ENCODE peak calls at places on chromosome 4, in ten cellular contexts. S is colonic mucosa; K is endothelial cell; B is mammary epithelial cell; Z is nephron progenitor cell; Q is fibroblast of lung; A is HCT116; U is stimulated activated CD8-positive, alpha-beta memory T cell treated with anti-CD3 and anti-CD28 coated beads, Interleukin-7, amount 100 ng/mL, for 24 hours; T is cardiac fibroblast; H is NCI-H1436. O is an unnamed sample.

GRCh38 chr4:38605181-38605764 is 58.7 kb upstream of the KLF3 start:
- DNase-seq in S (no peak), K (no peak), B (no peak), Z (no peak), Q (no peak), A (no peak), U (no peak), T (no peak), H (no peak), O (no peak)

GRCh38 chr4:34293459-34293858 is 1950.9 kb downstream of the ARAP2 start:
- DNase-seq in S (no peak), K (no peak), B (no peak), Z (no peak), Q (no peak), A (peak; percentile 72), U (no peak), T (no peak), H (no peak), O (no peak)

GRCh38 chr4:40856836-40857362 is 107.1 kb downstream of the NSUN7 start:
- DNase-seq in S (peak; percentile 74), K (peak; percentile 74), B (peak; percentile 20), Z (peak; percentile 87), Q (peak; percentile 69), A (no peak), U (peak; percentile 40), T (peak; percentile 56), H (peak; percentile 78), O (no peak)

GRCh38 chr4:38728651-38729141 is 54.1 kb downstream of the TLR10 start:
- DNase-seq in S (peak; percentile 89), K (no peak), B (peak; percentile 26), Z (no peak), Q (no peak), A (peak; percentile 77), U (no peak), T (no peak), H (peak; percentile 12), O (no peak)

GRCh38 chr4:3257691-3258482 is 8.9 kb downstream of the MSANTD1 start:
- DNase-seq in S (peak; percentile 16), K (no peak), B (peak; percentile 46), Z (no peak), Q (peak; percentile 81), A (no peak), U (no peak), T (peak; percentile 25), H (no peak), O (no peak)

GRCh38 chr4:122679946-122680345 is 52.6 kb upstream of the BBS12 start:
- DNase-seq in S (no peak), K (no peak), B (no peak), Z (no peak), Q (peak; percentile 45), A (no peak), U (no peak), T (no peak), H (no peak), O (no peak)

GRCh38 chr4:173195132-173195531 is 26.5 kb downstream of the GALNT7 start:
- DNase-seq in S (no peak), K (no peak), B (no peak), Z (no peak), Q (no peak), A (no peak), U (no peak), T (no peak), H (no peak), O (no peak)

GRCh38 chr4:80268081-80268823 is 1.8 kb downstream of the FGF5 start:
- DNase-seq in S (no peak), K (no peak), B (peak; percentile 55), Z (peak; percentile 18), Q (peak; percentile 66), A (no peak), U (no peak), T (no peak), H (no peak), O (no peak)

GRCh38 chr4:151458148-151458547 is 49.2 kb downstream of the FHIP1A start:
- DNase-seq in S (no peak), K (no peak), B (peak; percentile 11), Z (no peak), Q (peak; percentile 10), A (no peak), U (no peak), T (no peak), H (no peak), O (no peak)

GRCh38 chr4:129429566-129430339 is 333.8 kb downstream of the C4orf33 start:
- DNase-seq in S (no peak), K (no peak), B (peak; percentile 19), Z (no peak), Q (peak; percentile 1), A (no peak), U (no peak), T (peak; percentile 1), H (no peak), O (no peak)

GRCh38 chr4:76641351-76641750 is 206.3 kb downstream of the SHROOM3 start:
- DNase-seq in S (peak; percentile 39), K (no peak), B (no peak), Z (no peak), Q (no peak), A (no peak), U (no peak), T (no peak), H (peak; percentile 43), O (no peak)

GRCh38 chr4:165070560-165070959 is 16.9 kb downstream of the TRIM75 start:
- DNase-seq in S (no peak), K (no peak), B (no peak), Z (no peak), Q (no peak), A (no peak), U (no peak), T (no peak), H (no peak), O (no peak)

GRCh38 chr4:86283341-86283740 is 76.5 kb downstream of the MAPK10 start:
- DNase-seq in S (no peak), K (no peak), B (no peak), Z (no peak), Q (no peak), A (no peak), U (no peak), T (no peak), H (no peak), O (no peak)

GRCh38 chr4:6885953-6886557 is 23.6 kb upstream of the TBC1D14 start:
- DNase-seq in S (peak; percentile 37), K (no peak), B (peak; percentile 46), Z (no peak), Q (peak; percentile 85), A (no peak), U (no peak), T (peak; percentile 60), H (peak; percentile 8), O (no peak)

GRCh38 chr4:107989162-107989536 is 540 bp upstream of the HADH start:
- DNase-seq in S (no peak), K (no peak), B (no peak), Z (no peak), Q (no peak), A (no peak), U (no peak), T (no peak), H (no peak), O (no peak)

GRCh38 chr4:94039226-94039625 is 168.4 kb upstream of the SMARCAD1 start:
- DNase-seq in S (no peak), K (no peak), B (no peak), Z (no peak), Q (no peak), A (no peak), U (no peak), T (no peak), H (no peak), O (no peak)

GRCh38 chr4:52290468-52290867 is 239.4 kb downstream of the SPATA18 start:
- DNase-seq in S (no peak), K (no peak), B (no peak), Z (no peak), Q (no peak), A (no peak), U (no peak), T (no peak), H (no peak), O (no peak)

GRCh38 chr4:180437601-180438000 is 1805.6 kb upstream of the TENM3 start:
- DNase-seq in S (no peak), K (no peak), B (no peak), Z (no peak), Q (peak; percentile 20), A (no peak), U (no peak), T (no peak), H (no peak), O (no peak)

GRCh38 chr4:122045533-122045932 is 93.7 kb upstream of the TRPC3 start:
- DNase-seq in S (no peak), K (no peak), B (peak; percentile 88), Z (no peak), Q (peak; percentile 90), A (peak; percentile 62), U (no peak), T (peak; percentile 88), H (no peak), O (peak; percentile 75)

GRCh38 chr4:13481569-13481968 is 2.6 kb downstream of the RAB28 start:
- DNase-seq in S (no peak), K (no peak), B (peak; percentile 58), Z (no peak), Q (peak; percentile 63), A (no peak), U (no peak), T (peak; percentile 65), H (no peak), O (no peak)

GRCh38 chr4:1797861-1798529 is 4.9 kb downstream of the FGFR3 start:
- DNase-seq in S (no peak), K (no peak), B (no peak), Z (no peak), Q (no peak), A (no peak), U (no peak), T (no peak), H (no peak), O (no peak)

GRCh38 chr4:52248836-52249235 is 197.7 kb downstream of the SPATA18 start:
- DNase-seq in S (no peak), K (no peak), B (peak; percentile 96), Z (no peak), Q (no peak), A (no peak), U (no peak), T (no peak), H (no peak), O (no peak)

GRCh38 chr4:81314196-81314896 is 99.3 kb upstream of the PRKG2 start:
- DNase-seq in S (peak; percentile 98), K (peak; percentile 19), B (peak; percentile 2), Z (peak; percentile 46), Q (no peak), A (no peak), U (no peak), T (peak; percentile 93), H (no peak), O (no peak)

GRCh38 chr4:151043803-151044535 is 28.9 kb upstream of the LRBA start:
- DNase-seq in S (no peak), K (no peak), B (no peak), Z (no peak), Q (peak; percentile 20), A (no peak), U (no peak), T (no peak), H (no peak), O (no peak)

GRCh38 chr4:64883087-64883926 is 474.1 kb upstream of the TECRL start:
- DNase-seq in S (no peak), K (no peak), B (no peak), Z (no peak), Q (no peak), A (no peak), U (no peak), T (no peak), H (no peak), O (no peak)

GRCh38 chr4:138399041-138399440 is 156.9 kb upstream of the SLC7A11 start:
- DNase-seq in S (no peak), K (no peak), B (no peak), Z (no peak), Q (no peak), A (no peak), U (no peak), T (no peak), H (no peak), O (no peak)

GRCh38 chr4:156242390-156242789 is 288.7 kb upstream of the CTSO start:
- DNase-seq in S (no peak), K (no peak), B (no peak), Z (no peak), Q (peak; percentile 54), A (no peak), U (no peak), T (peak; percentile 4), H (no peak), O (no peak)

GRCh38 chr4:14254252-14254651 is 626.7 kb upstream of the BOD1L1 start:
- DNase-seq in S (peak; percentile 17), K (peak; percentile 61), B (peak; percentile 46), Z (peak; percentile 34), Q (peak; percentile 18), A (no peak), U (no peak), T (peak; percentile 41), H (no peak), O (no peak)